ENCODE peak calls at places on chromosomes 13 and 19, in eight cellular contexts. M is fibroblast of lung, L is A673, X is pancreas, O is astrocyte, V is IMR-90, K is heart left ventricle, I is Peyer's patch. C is an unnamed sample.

GRCh38 chr13:77760893-77761292 is 63.4 kb downstream of the SLAIN1 start:
- DNase-seq in M (no peak), K (no peak), I (no peak), O (no peak), V (no peak), X (no peak), L (no peak), C (no peak)

GRCh38 chr13:63609574-63609973 is 2193.9 kb upstream of the PCDH20 start:
- DNase-seq in O (no peak), M (no peak), L (no peak), X (no peak), V (no peak), K (no peak), I (no peak), C (no peak)

GRCh38 chr13:29771247-29771646 is 79.2 kb downstream of the UBL3 start:
- DNase-seq in M (peak; percentile 23), I (no peak), L (peak; percentile 49), V (peak; percentile 49), O (peak; percentile 14), X (no peak), K (no peak), C (no peak)

GRCh38 chr19:3968556-3969434 is 2.1 kb downstream of the DAPK3 start:
- DNase-seq in X (peak; percentile 82), V (peak; percentile 100), I (peak; percentile 84), L (peak; percentile 99), K (peak; percentile 95), O (peak; percentile 99), M (peak; percentile 99), C (no peak)

GRCh38 chr13:35479691-35480090 is 3.2 kb upstream of the MAB21L1 start:
- DNase-seq in M (no peak), O (no peak), L (no peak), V (no peak), X (no peak), K (no peak), I (no peak), C (no peak)

GRCh38 chr13:67619346-67619745 is 389.2 kb upstream of the PCDH9 start:
- DNase-seq in I (no peak), L (no peak), X (no peak), V (peak; percentile 59), O (peak; percentile 78), M (peak; percentile 85), K (no peak), C (no peak)

GRCh38 chr19:7550987-7551761 is 15.7 kb downstream of the PNPLA6 start:
- DNase-seq in I (peak; percentile 77), L (peak; percentile 73), K (peak; percentile 86), O (no peak), V (peak; percentile 30), M (peak; percentile 47), X (peak; percentile 94), C (no peak)

GRCh38 chr13:44075113-44075512 is 195.4 kb downstream of the LACC1 start:
- DNase-seq in K (no peak), V (no peak), X (no peak), I (no peak), M (peak; percentile 7), O (no peak), L (no peak), C (no peak)

GRCh38 chr13:36862002-36862706 is 43.1 kb downstream of the RFXAP start:
- DNase-seq in V (no peak), M (peak; percentile 17), X (no peak), L (no peak), K (no peak), I (no peak), O (peak; percentile 9), C (no peak)

DNA sequence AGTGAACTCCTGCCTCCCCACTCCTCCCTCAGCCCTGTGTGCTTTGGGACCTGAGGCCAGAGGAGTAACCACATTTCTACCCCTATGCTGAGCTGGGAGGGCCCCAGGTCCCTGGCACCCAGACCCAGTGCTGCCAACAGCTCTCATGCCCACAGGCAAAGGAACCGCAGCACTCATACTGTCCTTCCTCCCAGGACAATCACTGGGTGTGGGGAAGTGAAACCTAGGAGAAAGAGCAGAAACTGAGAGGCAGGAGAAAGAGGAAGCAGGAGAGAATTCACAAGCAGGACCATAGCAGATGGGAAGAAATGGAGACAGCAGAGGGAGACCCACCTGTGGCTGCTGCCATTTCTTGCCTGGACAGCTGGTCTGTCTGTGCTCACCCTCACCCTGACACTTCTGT is 18.8 kb downstream of the CCDC97 start:
- DNase-seq in O (no peak), L (no peak), V (no peak), M (no peak), X (no peak), K (no peak), I (no peak), C (no peak)
- H3K4me1 ChIP-seq in O (peaks cover 51% of the 10 kb centered on the region), L (peaks cover 16% of the 10 kb centered on the region), V (peaks cover 43% of the 10 kb centered on the region), M (peaks cover 39% of the 10 kb centered on the region), X (no peaks in the 10 kb centered on the region), K (peaks cover 4% of the 10 kb centered on the region), I (peaks cover 9% of the 10 kb centered on the region), C (peaks cover 60% of the 10 kb centered on the region)

GRCh38 chr19:45464861-45465427 is 2.9 kb upstream of the FOSB start:
- DNase-seq in I (no peak), K (no peak), M (no peak), X (no peak), V (no peak), O (no peak), L (no peak), C (no peak)
- H3K27me3 ChIP-seq in I (no peaks in the 10 kb centered on the region), K (no peaks in the 10 kb centered on the region), M (no peaks in the 10 kb centered on the region), X (no peaks in the 10 kb centered on the region), V (no peaks in the 10 kb centered on the region), O (no peaks in the 10 kb centered on the region), L (no peaks in the 10 kb centered on the region), C (no peaks in the 10 kb centered on the region)

GRCh38 chr19:13847900-13848677 is 28.8 kb upstream of the NANOS3 start:
- DNase-seq in M (no peak), V (no peak), K (no peak), X (no peak), L (no peak), O (no peak), I (no peak), C (no peak)
- H3K4me1 ChIP-seq in M (peaks cover 44% of the 10 kb centered on the region), V (peaks cover 44% of the 10 kb centered on the region), K (peaks cover 20% of the 10 kb centered on the region), X (peaks cover 22% of the 10 kb centered on the region), L (peaks cover 50% of the 10 kb centered on the region), O (peaks cover 67% of the 10 kb centered on the region), I (peaks cover 7% of the 10 kb centered on the region), C (peaks cover 58% of the 10 kb centered on the region)

GRCh38 chr19:53982056-53982455 is 9.4 kb upstream of the CACNG6 start:
- DNase-seq in V (no peak), O (no peak), K (no peak), X (no peak), L (no peak), M (peak; percentile 26), I (no peak), C (no peak)

GRCh38 chr19:53983457-53984289 is 7.8 kb upstream of the CACNG6 start:
- DNase-seq in O (no peak), K (no peak), X (no peak), I (no peak), M (no peak), L (no peak), V (no peak), C (no peak)

GRCh38 chr19:53981408-53981998 is 9.9 kb upstream of the CACNG6 start:
- DNase-seq in M (no peak), X (no peak), K (no peak), O (no peak), V (no peak), L (no peak), I (no peak), C (no peak)

GRCh38 chr19:53980553-53981407 is 10.7 kb upstream of the CACNG6 start:
- DNase-seq in K (no peak), I (no peak), V (peak; percentile 19), M (peak; percentile 70), O (peak; percentile 54), X (no peak), L (peak; percentile 76), C (no peak)

GRCh38 chr19:53982611-53983010 is 8.8 kb upstream of the CACNG6 start:
- DNase-seq in I (no peak), M (peak; percentile 24), L (peak; percentile 61), O (no peak), K (peak; percentile 55), X (peak; percentile 16), V (no peak), C (no peak)
- H3K27me3 ChIP-seq in I (peaks cover 25% of the 10 kb centered on the region), M (peaks cover 12% of the 10 kb centered on the region), L (no peaks in the 10 kb centered on the region), O (peaks cover 4% of the 10 kb centered on the region), K (peaks cover 49% of the 10 kb centered on the region), X (no peaks in the 10 kb centered on the region), V (peaks cover 15% of the 10 kb centered on the region), C (peaks cover 34% of the 10 kb centered on the region)

DNA sequence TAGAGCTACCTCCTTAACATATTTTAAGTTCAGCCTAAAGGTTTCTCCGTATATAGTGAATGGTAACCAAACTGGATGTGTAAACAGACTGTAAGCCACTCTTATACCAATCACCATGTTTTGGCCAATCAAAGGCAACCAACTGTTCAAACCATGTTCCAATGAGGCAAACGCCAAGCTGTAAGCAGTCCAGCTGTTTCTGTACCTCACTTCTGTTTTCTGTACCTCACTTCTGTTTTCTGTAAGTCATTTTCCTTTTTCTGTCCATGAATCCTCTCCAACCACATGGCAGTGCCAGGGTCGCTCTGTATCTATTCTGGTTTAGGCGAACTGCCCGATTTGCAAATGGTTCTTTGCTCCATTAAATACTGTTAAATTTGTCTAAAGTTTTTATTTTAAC is 24.4 kb downstream of the COMMD6 start:
- DNase-seq in X (no peak), V (no peak), O (no peak), M (no peak), K (no peak), I (no peak), L (no peak), C (no peak)
- H3K4me1 ChIP-seq in X (no peaks in the 10 kb centered on the region), V (no peaks in the 10 kb centered on the region), O (no peaks in the 10 kb centered on the region), M (no peaks in the 10 kb centered on the region), K (no peaks in the 10 kb centered on the region), I (no peaks in the 10 kb centered on the region), L (no peaks in the 10 kb centered on the region), C (no peaks in the 10 kb centered on the region)

C was measured in CD8-positive, alpha-beta T cell.